ENCODE peak calls at places on chromosomes 16 and 17, in four cellular contexts. X, H, T and B are unnamed samples.

GRCh38 chr17:19004601-19005441 is at the start of gene FAM83G:
- DNase-seq in X (peak), T (peak), H (peak), B (no peak)

GRCh38 chr17:75861927-75862317 is 6.8 kb upstream of the WBP2 start:
- DNase-seq in T (no peak), H (peak), X (no peak), B (no peak)

GRCh38 chr17:66149562-66149961 is 42.4 kb downstream of the CEP112 start:
- DNase-seq in T (no peak), X (no peak), H (no peak), B (no peak)

GRCh38 chr16:2496223-2497115 is 17.3 kb upstream of the ATP6V0C start:
- DNase-seq in T (no peak), X (no peak), H (no peak), B (no peak)

GRCh38 chr17:44312396-44313104 is 4.1 kb downstream of the RUNDC3A start:
- DNase-seq in T (no peak), H (no peak), X (no peak), B (no peak)

GRCh38 chr17:10197721-10198508 is 491 bp downstream of the GAS7 start:
- DNase-seq in T (no peak), X (no peak), H (no peak), B (no peak)

GRCh38 chr17:44203731-44204452 is 4.2 kb upstream of the ATXN7L3 start:
- DNase-seq in T (peak), X (peak), H (peak), B (no peak)

GRCh38 chr16:3327514-3327913 is 22.2 kb downstream of the ZNF75A start:
- DNase-seq in X (no peak), T (no peak), H (no peak), B (no peak)

GRCh38 chr17:39629894-39630293 is 3.1 kb downstream of the PPP1R1B start:
- DNase-seq in T (no peak), X (no peak), H (peak), B (no peak)

GRCh38 chr17:39631403-39631802 is 4.7 kb downstream of the PPP1R1B start:
- DNase-seq in H (no peak), T (peak), X (no peak), B (no peak)

GRCh38 chr17:39633570-39634183 is 3.3 kb upstream of the STARD3 start:
- DNase-seq in H (no peak), T (no peak), X (no peak), B (no peak)

GRCh38 chr17:39634384-39634871 is 2.5 kb upstream of the STARD3 start:
- DNase-seq in T (no peak), X (peak), H (peak), B (no peak)

DNA sequence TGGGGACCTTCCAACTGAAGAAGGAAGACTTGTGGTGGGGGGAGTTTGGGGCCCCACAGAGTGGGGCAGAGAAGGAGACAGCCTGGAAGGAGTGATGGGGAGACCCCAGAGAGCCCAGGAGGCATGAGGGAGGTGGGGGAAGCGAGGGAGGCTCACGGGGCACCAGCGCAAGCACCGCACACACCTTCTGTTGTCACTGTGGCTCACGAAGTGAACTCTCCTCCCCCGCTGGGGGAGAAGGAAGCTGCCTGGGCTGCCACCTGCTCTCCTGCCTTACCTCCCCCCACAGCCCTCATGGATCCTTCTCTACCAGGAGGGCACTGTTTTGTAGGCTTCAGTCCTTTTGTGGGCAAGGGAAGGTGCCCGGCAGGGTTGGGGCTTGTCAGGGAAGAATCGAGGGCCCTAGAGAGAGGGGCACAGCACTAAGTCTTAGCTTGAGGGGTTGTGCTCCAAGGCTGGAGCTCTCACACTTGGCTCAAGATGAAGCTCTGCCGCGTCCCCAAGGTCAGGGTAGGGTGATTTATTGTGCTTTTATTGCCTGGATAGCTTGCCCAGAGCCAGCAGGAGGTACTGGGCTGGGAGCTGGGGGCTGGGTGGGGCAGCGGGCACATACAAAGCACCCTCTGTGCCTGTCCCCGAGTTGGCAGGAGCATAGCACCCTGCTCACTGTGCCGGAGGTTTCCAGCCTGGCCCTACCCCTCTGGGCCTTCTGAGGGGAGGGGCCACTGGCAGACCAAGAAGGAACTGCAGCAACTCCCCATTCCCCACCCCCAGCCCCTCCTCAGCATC is 4.6 kb upstream of the STARD3 start:
- DNase-seq in T (peak), H (peak), X (no peak), B (no peak)
- H3K4me3 ChIP-seq in T (no peak), H (no peak), X (no peak), B (no peak)

GRCh38 chr17:7974638-7975131 is 27.7 kb upstream of the GUCY2D start:
- DNase-seq in H (no peak), X (no peak), T (no peak), B (no peak)

GRCh38 chr17:7967751-7968150 is 34.7 kb upstream of the GUCY2D start:
- DNase-seq in T (no peak), H (no peak), X (no peak), B (no peak)

GRCh38 chr17:7971651-7972050 is 30.8 kb upstream of the GUCY2D start:
- DNase-seq in T (no peak), H (no peak), X (no peak), B (no peak)

GRCh38 chr17:7969434-7969833 is 33.0 kb upstream of the GUCY2D start:
- DNase-seq in X (no peak), T (no peak), H (peak), B (no peak)

DNA sequence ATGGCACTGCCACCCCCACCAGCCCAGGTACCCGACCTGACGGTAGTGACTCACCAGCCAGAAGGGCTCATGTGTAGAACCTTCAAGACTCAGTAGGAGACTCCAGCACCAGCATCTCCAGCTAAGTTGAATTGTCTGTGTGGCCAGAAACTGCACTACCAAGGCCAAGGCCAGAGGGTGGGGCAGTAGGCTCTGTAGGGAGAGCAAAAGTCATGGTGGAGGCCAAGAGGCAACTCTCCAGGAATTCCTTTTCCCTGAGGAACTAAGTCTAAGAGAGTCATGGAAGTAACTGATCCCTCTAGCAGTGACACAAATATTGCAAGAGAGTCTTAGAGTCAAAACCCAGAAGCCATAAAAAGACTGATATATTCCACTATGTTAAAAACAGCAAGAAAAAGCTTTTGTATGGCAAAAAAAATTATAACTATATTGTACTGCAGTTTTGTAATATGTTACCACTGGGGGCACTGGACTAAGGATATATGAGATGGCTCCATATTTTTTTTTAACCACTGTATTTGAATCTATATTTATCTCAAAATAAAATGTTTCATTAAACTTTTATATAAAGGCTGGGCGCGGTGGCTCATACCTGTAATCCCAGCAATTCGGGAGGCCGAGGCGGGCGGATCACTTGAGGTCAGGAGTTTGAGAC is 30.2 kb upstream of the GUCY2D start:
- DNase-seq in T (no peak), H (no peak), X (no peak), B (no peak)
- TF ChIP-seq CTCF in T (no peak), H (no peak), X (no peak), B (peak)

DNA sequence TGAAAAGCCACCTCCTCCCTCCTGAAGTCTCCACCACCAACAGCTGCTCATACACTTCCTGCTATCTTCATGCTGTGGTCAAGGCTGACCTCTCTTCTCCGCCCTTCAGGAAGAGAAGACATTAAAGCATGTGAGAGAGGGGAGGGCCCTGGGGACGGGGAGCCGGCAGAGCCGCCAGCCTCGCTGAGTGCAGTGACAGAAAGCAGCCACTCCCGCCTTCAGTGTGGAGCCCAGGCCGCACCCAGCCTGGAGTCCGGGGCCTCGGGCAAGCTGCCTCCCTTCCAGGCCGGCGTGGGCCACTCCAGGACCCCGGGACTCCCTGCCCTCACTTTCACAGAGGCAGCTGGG is 94.7 kb upstream of the TNRC6C start:
- DNase-seq in X (no peak), T (no peak), H (peak), B (no peak)
- H3K27ac ChIP-seq in X (no peak), T (no peak), H (no peak), B (no peak)

DNA sequence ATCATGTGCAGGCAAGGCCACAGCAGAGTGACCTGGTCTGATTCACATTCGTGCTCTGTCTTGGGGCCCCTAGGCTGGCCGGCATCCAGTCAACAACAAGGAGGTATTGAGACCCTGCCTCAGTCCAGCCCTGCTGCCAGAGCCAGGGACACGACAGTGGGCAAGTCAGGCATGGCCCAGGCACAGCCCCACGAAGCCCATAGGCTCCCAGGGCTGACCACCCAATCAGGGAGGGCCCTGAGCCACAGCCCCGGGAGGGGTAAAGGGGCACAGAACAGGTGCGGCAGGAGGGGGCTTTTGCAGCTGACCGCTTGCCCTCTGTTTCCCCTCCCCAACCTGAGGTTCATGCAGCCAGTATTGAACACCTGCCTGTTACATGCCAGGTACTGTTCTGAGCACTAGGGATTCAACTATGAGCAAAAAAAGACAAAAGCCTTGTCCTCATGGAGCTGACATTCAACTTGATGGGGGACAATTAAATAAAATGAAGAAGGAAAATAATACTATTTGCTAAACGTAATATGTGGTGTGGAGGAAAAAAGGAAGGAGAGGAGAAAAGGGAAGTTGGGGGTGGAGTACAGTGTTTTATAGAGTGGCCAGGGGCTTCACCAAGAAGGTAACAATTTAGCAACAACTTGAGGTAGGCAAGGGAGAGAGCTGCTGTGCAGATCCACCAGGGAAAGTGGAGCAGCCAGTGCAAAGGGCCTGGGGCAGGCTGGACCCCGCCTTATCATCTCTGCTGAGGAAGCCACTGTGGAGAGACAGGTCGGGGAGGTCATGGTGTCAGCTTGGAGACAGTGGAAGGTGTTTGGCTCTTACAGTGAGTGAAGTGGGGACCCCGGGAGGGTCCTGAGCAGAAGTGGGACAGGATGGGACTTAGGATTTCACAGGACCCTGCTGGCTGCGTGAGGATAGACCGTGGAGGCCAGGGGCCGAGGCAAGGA is 6.1 kb downstream of the DRC3 start:
- DNase-seq in H (peak), X (no peak), T (no peak), B (no peak)
- H3K4me3 ChIP-seq in H (no peak), X (no peak), T (no peak), B (no peak)